ENCODE peak calls at places on chromosomes 16 and 17, in seven cellular contexts. T is sigmoid colon, J is right cardiac atrium, C is DND-41, S is mammary epithelial cell, X is SK-N-SH, H is aorta. N is an unnamed sample.

GRCh38 chr16:85191341-85191965 is 79.2 kb upstream of the CIBAR2 start:
- DNase-seq in X (no peak), J (peak), H (no peak), T (no peak), C (no peak), S (no peak), N (no peak)

GRCh38 chr17:79941088-79942010 is 94.3 kb downstream of the TBC1D16 start:
- DNase-seq in S (no peak), C (no peak), T (peak), H (peak), J (no peak), X (no peak), N (no peak)

GRCh38 chr17:76408037-76408849 is 23.8 kb downstream of the SPHK1 start:
- DNase-seq in H (no peak), C (peak), J (peak), T (no peak), S (peak), X (peak), N (peak)

GRCh38 chr16:69823831-69824563 is 61.9 kb downstream of the WWP2 start:
- DNase-seq in J (peak), C (no peak), H (no peak), S (no peak), X (no peak), T (peak), N (no peak)

GRCh38 chr17:54968954-54969400 is 412 bp downstream of the STXBP4 start:
- DNase-seq in X (peak), C (no peak), J (peak), T (peak), S (no peak), H (peak), N (no peak)

GRCh38 chr17:18916816-18917496 is 35.0 kb upstream of the SLC5A10 start:
- DNase-seq in C (no peak), X (no peak), H (no peak), J (no peak), T (no peak), S (no peak), N (no peak)

GRCh38 chr16:70454221-70455034 is at the start of gene FCSK:
- DNase-seq in X (peak), T (peak), S (peak), J (peak), H (peak), C (peak), N (peak)

GRCh38 chr17:74281799-74282198 is 7.8 kb downstream of the DNAI2 start:
- DNase-seq in S (no peak), X (no peak), J (no peak), C (no peak), H (no peak), T (no peak), N (no peak)

GRCh38 chr17:54494731-54495715 is 405.6 kb upstream of the TOM1L1 start:
- DNase-seq in C (no peak), T (no peak), H (no peak), X (no peak), S (no peak), J (no peak), N (no peak)

GRCh38 chr16:89395150-89396142 is 94.9 kb downstream of the ANKRD11 start:
- DNase-seq in T (peak), C (no peak), X (peak), H (peak), J (peak), S (peak), N (no peak)

GRCh38 chr17:32970281-32970680 is 21.4 kb upstream of the SPACA3 start:
- DNase-seq in X (no peak), J (no peak), C (no peak), H (no peak), S (peak), T (no peak), N (no peak)

GRCh38 chr16:4900036-4900435 is 36.9 kb downstream of the PPL start:
- DNase-seq in C (no peak), S (no peak), J (no peak), X (no peak), H (no peak), T (no peak), N (no peak)

GRCh38 chr16:27402569-27402963 is 592 bp downstream of the IL21R start:
- DNase-seq in S (no peak), J (no peak), H (no peak), T (no peak), X (no peak), C (no peak), N (peak)

GRCh38 chr17:48575066-48575582 is 3.0 kb downstream of the HOXB4 start:
- DNase-seq in J (no peak), H (no peak), C (no peak), S (peak), X (no peak), T (no peak), N (no peak)

GRCh38 chr17:45846223-45846622 is 1.5 kb downstream of the SPPL2C start:
- DNase-seq in S (no peak), H (peak), J (no peak), T (no peak), X (no peak), C (no peak), N (no peak)

GRCh38 chr17:43952351-43952723 is 1.4 kb downstream of the PYY start:
- DNase-seq in C (no peak), J (no peak), S (no peak), T (no peak), H (no peak), X (no peak), N (no peak)

GRCh38 chr17:386145-386876 is 33.7 kb upstream of the RPH3AL start:
- DNase-seq in H (peak), J (peak), X (peak), S (peak), T (peak), C (peak), N (peak)

GRCh38 chr16:86798247-86799041 is 220.1 kb downstream of the FOXL1 start:
- DNase-seq in S (peak), H (no peak), J (no peak), T (peak), C (no peak), X (no peak), N (no peak)

GRCh38 chr16:75309899-75310430 is 58.5 kb upstream of the BCAR1 start:
- DNase-seq in S (no peak), C (no peak), X (no peak), H (no peak), T (no peak), J (no peak), N (no peak)

GRCh38 chr16:50603206-50604064 is 55.2 kb downstream of the NKD1 start:
- DNase-seq in X (no peak), H (peak), J (peak), C (peak), T (peak), S (peak), N (no peak)

GRCh38 chr17:82787081-82787848 is 35.4 kb downstream of the TBCD start:
- DNase-seq in S (peak), C (no peak), X (no peak), H (no peak), J (peak), T (peak), N (no peak)

GRCh38 chr17:82789806-82790205 is 37.9 kb downstream of the TBCD start:
- DNase-seq in X (no peak), C (no peak), H (no peak), J (peak), T (no peak), S (no peak), N (no peak)

GRCh38 chr17:82788206-82789001 is 36.5 kb downstream of the TBCD start:
- DNase-seq in H (no peak), J (peak), S (no peak), C (no peak), T (no peak), X (no peak), N (no peak)

GRCh38 chr17:82790391-82790790 is 38.5 kb downstream of the TBCD start:
- DNase-seq in C (no peak), T (no peak), H (no peak), S (no peak), X (no peak), J (peak), N (no peak)

DNA sequence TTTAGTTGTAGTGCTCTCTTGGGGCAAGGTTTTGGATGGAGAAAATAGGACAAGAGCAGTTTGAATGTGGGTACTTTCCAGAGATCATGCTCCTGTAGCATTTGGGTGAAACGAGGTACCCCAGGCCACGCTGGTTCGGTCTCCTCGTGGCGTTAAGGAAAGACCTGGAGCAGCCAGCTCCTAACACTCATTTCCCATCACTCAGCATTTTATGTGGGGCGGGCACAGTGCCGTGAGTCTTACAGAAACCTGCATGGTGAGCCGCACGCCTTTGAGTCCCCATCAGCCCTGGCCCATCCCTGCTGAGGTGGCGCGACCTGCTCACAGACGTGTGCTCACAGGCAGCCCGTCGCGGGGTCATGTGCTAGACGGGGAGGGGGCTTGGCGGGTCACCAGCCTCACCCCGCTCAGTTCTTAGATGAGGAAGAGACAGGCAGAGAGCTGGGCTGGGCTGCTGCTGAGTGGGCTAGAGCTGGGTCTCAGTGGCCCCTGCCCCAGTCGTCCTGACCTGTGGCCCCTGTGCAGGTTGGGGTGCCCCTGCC is 37.3 kb downstream of the TBCD start:
- DNase-seq in C (no peak), H (no peak), T (no peak), J (peak), S (no peak), X (no peak), N (no peak)
- H3K27ac ChIP-seq in C (no peak), H (no peak), T (no peak), J (no peak), S (no peak), X (no peak), N (no peak)

GRCh38 chr17:81342062-81342699 is 47.1 kb upstream of the SLC38A10 start:
- DNase-seq in H (no peak), J (peak), S (peak), T (no peak), X (no peak), C (no peak), N (no peak)
- H3K27ac ChIP-seq in H (no peak), J (peak), S (peak), T (peak), X (peak), C (no peak), N (no peak)

GRCh38 chr17:7842380-7842949 is 8.4 kb downstream of the KDM6B start:
- DNase-seq in T (peak), X (no peak), S (peak), C (peak), J (peak), H (peak), N (peak)
- H3K27ac ChIP-seq in T (peak), X (peak), S (peak), C (peak), J (peak), H (peak), N (peak)

DNA sequence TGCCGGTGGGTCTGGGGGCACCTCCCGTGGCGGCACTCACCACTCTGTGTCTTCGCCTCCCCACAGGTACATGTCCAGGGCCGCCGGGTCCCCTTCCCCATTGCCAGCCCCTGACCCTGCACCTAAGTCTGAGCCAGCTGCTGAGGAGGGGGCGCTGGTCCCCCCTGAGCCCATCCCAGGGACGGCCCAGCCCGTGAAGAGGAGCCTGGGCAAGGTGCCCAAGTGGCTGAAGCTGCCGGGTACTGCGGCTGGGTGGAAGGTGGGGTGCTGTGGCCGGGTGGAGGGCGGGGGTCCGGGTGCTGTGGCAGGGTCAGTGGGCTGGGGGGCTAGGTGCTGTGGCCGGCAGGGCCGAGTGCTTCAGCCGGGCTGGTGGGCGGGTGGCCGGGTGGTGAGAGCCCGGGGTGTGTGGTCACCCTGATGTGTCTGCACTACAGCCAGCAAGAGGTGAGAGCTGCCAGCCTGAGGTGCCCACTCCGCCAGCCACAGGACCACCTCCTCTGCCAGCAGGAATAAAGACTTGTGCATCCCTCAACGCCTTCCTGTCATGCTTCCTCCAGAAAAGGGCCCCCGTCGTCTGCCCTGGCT is 5.7 kb downstream of the CENPX start:
- DNase-seq in J (no peak), C (no peak), T (no peak), H (no peak), X (no peak), S (no peak), N (no peak)
- H3K27ac ChIP-seq in J (no peak), C (no peak), T (no peak), H (no peak), X (no peak), S (no peak), N (no peak)

GRCh38 chr16:8818499-8819270 is 21.0 kb downstream of the PMM2 start:
- DNase-seq in C (no peak), J (no peak), H (no peak), T (no peak), S (no peak), X (no peak), N (no peak)

GRCh38 chr16:8819635-8820034 is 22.0 kb downstream of the PMM2 start:
- DNase-seq in T (no peak), H (no peak), S (no peak), C (no peak), X (no peak), J (no peak), N (no peak)

GRCh38 chr16:8814095-8814806 is 16.6 kb downstream of the PMM2 start:
- DNase-seq in H (no peak), T (no peak), J (no peak), S (no peak), X (no peak), C (no peak), N (no peak)

GRCh38 chr16:8812162-8812843 is 14.7 kb downstream of the PMM2 start:
- DNase-seq in J (no peak), H (no peak), C (no peak), X (no peak), T (no peak), S (no peak), N (no peak)

GRCh38 chr16:8816967-8817662 is 19.5 kb downstream of the PMM2 start:
- DNase-seq in S (no peak), H (no peak), X (no peak), C (peak), J (no peak), T (no peak), N (peak)
- H3K27ac ChIP-seq in S (no peak), H (no peak), X (no peak), C (peak), J (no peak), T (no peak), N (no peak)

DNA sequence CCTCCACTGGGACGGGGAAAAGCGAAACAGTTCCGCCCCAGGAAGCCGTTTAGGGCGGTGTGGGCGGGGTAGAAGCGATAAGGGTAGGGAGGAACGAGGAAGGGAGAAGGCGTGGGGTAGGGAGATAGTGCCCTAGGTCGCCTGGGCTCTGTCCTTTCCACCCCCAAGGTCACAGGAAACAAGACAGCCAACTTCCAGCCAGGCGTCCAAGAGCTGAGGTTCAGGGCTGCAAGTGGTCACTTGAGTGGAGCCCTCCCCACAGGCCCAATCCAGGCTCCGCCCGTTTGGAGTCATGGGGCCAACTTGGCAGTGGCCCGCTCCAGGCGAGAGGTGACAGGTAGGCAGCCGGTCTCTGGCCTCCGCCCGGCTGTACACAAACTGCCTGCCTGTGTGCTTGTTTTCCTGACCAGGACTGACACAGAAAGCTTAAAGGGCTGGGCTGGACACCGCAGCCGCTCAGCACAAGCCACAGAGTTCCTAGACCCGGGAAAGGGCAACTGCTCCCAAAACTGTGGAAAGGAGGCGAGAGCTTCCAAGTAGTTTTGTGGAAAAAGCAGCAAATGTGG is at the start of gene RILP:
- DNase-seq in J (peak), S (peak), C (peak), T (peak), X (no peak), H (peak), N (no peak)
- H3K27ac ChIP-seq in J (peak), S (peak), C (peak), T (peak), X (peak), H (peak), N (peak)

GRCh38 chr17:50631908-50632571 is 2.6 kb upstream of the ABCC3 start:
- DNase-seq in S (peak), X (peak), T (no peak), C (no peak), J (no peak), H (no peak), N (peak)

GRCh38 chr17:50634123-50634914 is at the start of gene ABCC3:
- DNase-seq in J (peak), C (no peak), T (no peak), H (peak), X (peak), S (no peak), N (no peak)

GRCh38 chr17:50631195-50631907 is 3.3 kb upstream of the ABCC3 start:
- DNase-seq in X (peak), T (no peak), C (no peak), J (no peak), H (no peak), S (no peak), N (no peak)

GRCh38 chr17:50633683-50634082 is 998 bp upstream of the ABCC3 start:
- DNase-seq in S (no peak), H (no peak), X (no peak), J (no peak), T (no peak), C (no peak), N (no peak)

DNA sequence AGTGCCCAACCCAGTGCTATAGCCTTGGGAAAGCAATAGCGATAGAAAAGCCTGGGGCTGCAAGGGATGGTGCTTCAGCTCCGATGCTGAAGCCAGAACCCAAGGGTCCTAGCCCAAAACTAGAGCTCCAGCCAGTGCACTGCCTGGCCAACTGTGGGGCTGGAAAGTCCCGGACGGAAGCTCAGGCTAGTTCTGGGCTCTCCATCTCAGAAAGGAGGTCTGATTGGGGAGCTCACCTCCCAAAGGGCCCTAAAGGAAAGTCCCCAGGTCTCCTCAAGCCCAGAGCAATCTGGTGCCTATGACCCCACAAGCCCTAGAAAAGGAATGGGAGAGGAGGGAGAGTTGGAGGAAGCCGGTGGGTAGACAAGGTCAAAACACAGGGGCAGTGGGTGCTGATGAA is 2.0 kb upstream of the ABCC3 start:
- DNase-seq in T (no peak), H (no peak), J (no peak), X (peak), S (no peak), C (no peak), N (no peak)
- H3K27ac ChIP-seq in T (no peak), H (no peak), J (no peak), X (no peak), S (no peak), C (no peak), N (no peak)

GRCh38 chr17:51085150-51085805 is 35.4 kb downstream of the SPAG9 start:
- DNase-seq in X (no peak), J (no peak), H (no peak), C (no peak), S (peak), T (no peak), N (no peak)
- H3K27ac ChIP-seq in X (peak), J (no peak), H (no peak), C (no peak), S (peak), T (no peak), N (no peak)

GRCh38 chr17:21094298-21094704 is 32.5 kb upstream of the DHRS7B start:
- DNase-seq in S (no peak), H (no peak), C (no peak), T (no peak), J (no peak), X (no peak), N (no peak)
- H3K27ac ChIP-seq in S (no peak), H (no peak), C (no peak), T (no peak), J (no peak), X (no peak), N (no peak)